ENCODE peak calls at places on chromosomes 7 and 10, in four cellular contexts. One of them, this sample, is unnamed.

GRCh38 chr7:157811946-157812345 is 475.1 kb downstream of the DNAJB6 start:
- DNase-seq in RWPE2: peak; percentile 42
- DNase-seq in Peyer's patch: no peak
- DNase-seq in CD8-positive, alpha-beta T cell: no peak
- DNase-seq in this sample: no peak

GRCh38 chr10:88467835-88468485 is 115.2 kb downstream of the RNLS start:
- DNase-seq in Peyer's patch: no peak
- DNase-seq in RWPE2: no peak
- DNase-seq in CD8-positive, alpha-beta T cell: no peak
- DNase-seq in this sample: no peak

GRCh38 chr10:79022565-79023488 is 45.9 kb upstream of the ZMIZ1 start:
- DNase-seq in RWPE2: peak; percentile 42
- DNase-seq in Peyer's patch: no peak
- DNase-seq in CD8-positive, alpha-beta T cell: peak; percentile 11
- DNase-seq in this sample: no peak

GRCh38 chr10:86376852-86377796 is 10.5 kb upstream of the GRID1 start:
- DNase-seq in Peyer's patch: peak; percentile 89
- DNase-seq in RWPE2: no peak
- DNase-seq in CD8-positive, alpha-beta T cell: peak; percentile 54
- DNase-seq in this sample: peak; percentile 83

GRCh38 chr7:1543826-1544177 is 12.2 kb downstream of the TMEM184A start:
- DNase-seq in Peyer's patch: no peak
- DNase-seq in CD8-positive, alpha-beta T cell: no peak
- DNase-seq in RWPE2: no peak
- DNase-seq in this sample: no peak

GRCh38 chr7:156524737-156525597 is 115.6 kb upstream of the RNF32 start:
- DNase-seq in RWPE2: no peak
- DNase-seq in Peyer's patch: no peak
- DNase-seq in CD8-positive, alpha-beta T cell: no peak
- DNase-seq in this sample: no peak

GRCh38 chr10:129517680-129518057 is 50.6 kb downstream of the MGMT start:
- DNase-seq in Peyer's patch: no peak
- DNase-seq in CD8-positive, alpha-beta T cell: no peak
- DNase-seq in RWPE2: no peak
- DNase-seq in this sample: no peak

GRCh38 chr10:133091316-133091715 is 3.6 kb downstream of the ADGRA1 start:
- DNase-seq in RWPE2: no peak
- DNase-seq in CD8-positive, alpha-beta T cell: no peak
- DNase-seq in Peyer's patch: no peak
- DNase-seq in this sample: no peak

GRCh38 chr10:92208736-92209135 is 82.1 kb downstream of the CPEB3 start:
- DNase-seq in Peyer's patch: no peak
- DNase-seq in CD8-positive, alpha-beta T cell: no peak
- DNase-seq in RWPE2: no peak
- DNase-seq in this sample: no peak

GRCh38 chr10:86361134-86362128 is 5.2 kb downstream of the GRID1 start:
- DNase-seq in CD8-positive, alpha-beta T cell: no peak
- DNase-seq in Peyer's patch: peak; percentile 37
- DNase-seq in RWPE2: peak; percentile 34
- DNase-seq in this sample: no peak

GRCh38 chr10:71969929-71970328 is 5.7 kb downstream of the CHST3 start:
- DNase-seq in RWPE2: no peak
- DNase-seq in Peyer's patch: no peak
- DNase-seq in CD8-positive, alpha-beta T cell: no peak
- DNase-seq in this sample: no peak

GRCh38 chr7:158475679-158476052 is 112.0 kb downstream of the PTPRN2 start:
- DNase-seq in Peyer's patch: no peak
- DNase-seq in CD8-positive, alpha-beta T cell: no peak
- DNase-seq in RWPE2: no peak
- DNase-seq in this sample: no peak

GRCh38 chr7:157664034-157664433 is 327.2 kb downstream of the DNAJB6 start:
- DNase-seq in Peyer's patch: no peak
- DNase-seq in CD8-positive, alpha-beta T cell: no peak
- DNase-seq in RWPE2: no peak
- DNase-seq in this sample: no peak

GRCh38 chr10:114631678-114632417 is 26.2 kb downstream of the ABLIM1 start:
- DNase-seq in CD8-positive, alpha-beta T cell: no peak
- DNase-seq in RWPE2: no peak
- DNase-seq in Peyer's patch: peak; percentile 59
- DNase-seq in this sample: peak; percentile 33

GRCh38 chr7:89914673-89915072 is 239.6 kb upstream of the STEAP1 start:
- DNase-seq in CD8-positive, alpha-beta T cell: no peak
- DNase-seq in RWPE2: no peak
- DNase-seq in Peyer's patch: no peak
- DNase-seq in this sample: peak; percentile 26

GRCh38 chr10:117175215-117175900 is 21.9 kb upstream of the KCNK18 start:
- DNase-seq in RWPE2: peak; percentile 57
- DNase-seq in CD8-positive, alpha-beta T cell: no peak
- DNase-seq in Peyer's patch: peak; percentile 55
- DNase-seq in this sample: peak; percentile 23

GRCh38 chr10:43254199-43254730 is 12.6 kb downstream of the RASGEF1A start:
- DNase-seq in CD8-positive, alpha-beta T cell: no peak
- DNase-seq in RWPE2: peak; percentile 51
- DNase-seq in Peyer's patch: peak; percentile 47
- DNase-seq in this sample: no peak

GRCh38 chr10:70227548-70228320 is 5.5 kb downstream of the PPA1 start:
- DNase-seq in Peyer's patch: peak; percentile 89
- DNase-seq in RWPE2: no peak
- DNase-seq in CD8-positive, alpha-beta T cell: no peak
- DNase-seq in this sample: no peak

GRCh38 chr7:26334171-26334570 is 42.5 kb downstream of the SNX10 start:
- DNase-seq in RWPE2: no peak
- DNase-seq in CD8-positive, alpha-beta T cell: no peak
- DNase-seq in Peyer's patch: no peak
- DNase-seq in this sample: no peak

GRCh38 chr7:151110236-151110940 is 24.1 kb downstream of the AGAP3 start:
- DNase-seq in Peyer's patch: no peak
- DNase-seq in CD8-positive, alpha-beta T cell: no peak
- DNase-seq in RWPE2: no peak
- DNase-seq in this sample: no peak

GRCh38 chr10:72259491-72260214 is 14.1 kb upstream of the DDIT4 start:
- DNase-seq in CD8-positive, alpha-beta T cell: no peak
- DNase-seq in Peyer's patch: no peak
- DNase-seq in RWPE2: no peak
- DNase-seq in this sample: no peak

GRCh38 chr7:128937647-128938523 is at the start of gene IRF5:
- DNase-seq in CD8-positive, alpha-beta T cell: no peak
- DNase-seq in RWPE2: peak; percentile 68
- DNase-seq in Peyer's patch: peak; percentile 88
- DNase-seq in this sample: peak; percentile 41

GRCh38 chr10:7968510-7968909 is 86.0 kb upstream of the GATA3 start:
- DNase-seq in RWPE2: no peak
- DNase-seq in Peyer's patch: no peak
- DNase-seq in CD8-positive, alpha-beta T cell: no peak
- DNase-seq in this sample: no peak

GRCh38 chr7:150860978-150861295 is 8.6 kb downstream of the AOC1 start:
- DNase-seq in RWPE2: no peak
- DNase-seq in Peyer's patch: no peak
- DNase-seq in CD8-positive, alpha-beta T cell: no peak
- DNase-seq in this sample: no peak

GRCh38 chr10:5416981-5417380 is 4.6 kb downstream of the NET1 start:
- DNase-seq in CD8-positive, alpha-beta T cell: no peak
- DNase-seq in RWPE2: no peak
- DNase-seq in Peyer's patch: no peak
- DNase-seq in this sample: no peak

GRCh38 chr10:62424026-62424425 is 49.9 kb downstream of the ZNF365 start:
- DNase-seq in RWPE2: no peak
- DNase-seq in CD8-positive, alpha-beta T cell: no peak
- DNase-seq in Peyer's patch: no peak
- DNase-seq in this sample: no peak

GRCh38 chr10:46536781-46537180 is 19.7 kb downstream of the GPRIN2 start:
- DNase-seq in CD8-positive, alpha-beta T cell: no peak
- DNase-seq in RWPE2: peak; percentile 56
- DNase-seq in Peyer's patch: peak; percentile 43
- DNase-seq in this sample: no peak

GRCh38 chr7:8217200-8218068 is 44.5 kb downstream of the ICA1 start:
- DNase-seq in CD8-positive, alpha-beta T cell: no peak
- DNase-seq in RWPE2: no peak
- DNase-seq in Peyer's patch: no peak
- DNase-seq in this sample: no peak

GRCh38 chr10:70575874-70576802 is 26.4 kb downstream of the PRF1 start:
- DNase-seq in Peyer's patch: peak; percentile 79
- DNase-seq in CD8-positive, alpha-beta T cell: peak; percentile 48
- DNase-seq in RWPE2: no peak
- DNase-seq in this sample: no peak

GRCh38 chr7:158016171-158017087 is 571.2 kb downstream of the PTPRN2 start:
- DNase-seq in Peyer's patch: peak; percentile 39
- DNase-seq in CD8-positive, alpha-beta T cell: no peak
- DNase-seq in RWPE2: no peak
- DNase-seq in this sample: no peak

GRCh38 chr10:37285063-37285462 is 159.7 kb downstream of the ANKRD30A start:
- DNase-seq in RWPE2: no peak
- DNase-seq in CD8-positive, alpha-beta T cell: no peak
- DNase-seq in Peyer's patch: no peak
- DNase-seq in this sample: no peak
- H3K9me3 ChIP-seq in RWPE2: no peaks in the 10 kb centered on the region
- H3K9me3 ChIP-seq in CD8-positive, alpha-beta T cell: no peaks in the 10 kb centered on the region
- H3K9me3 ChIP-seq in Peyer's patch: no peaks in the 10 kb centered on the region
- H3K9me3 ChIP-seq in this sample: peaks cover 13% of the 10 kb centered on the region

GRCh38 chr10:99631496-99631895 is 11.3 kb upstream of the SLC25A28 start:
- DNase-seq in Peyer's patch: no peak
- DNase-seq in CD8-positive, alpha-beta T cell: no peak
- DNase-seq in RWPE2: no peak
- DNase-seq in this sample: no peak
- TF ChIP-seq CTCF in Peyer's patch: no peak
- TF ChIP-seq CTCF in CD8-positive, alpha-beta T cell: no peak
- TF ChIP-seq CTCF in RWPE2: no peak
- TF ChIP-seq CTCF in this sample: no peak

GRCh38 chr7:2832441-2832840 is 11.7 kb downstream of the GNA12 start:
- DNase-seq in Peyer's patch: no peak
- DNase-seq in CD8-positive, alpha-beta T cell: no peak
- DNase-seq in RWPE2: no peak
- DNase-seq in this sample: no peak
- H3K27ac ChIP-seq in Peyer's patch: no peak overlapping the region
- H3K27ac ChIP-seq in CD8-positive, alpha-beta T cell: no peak overlapping the region
- H3K27ac ChIP-seq in RWPE2: no peak overlapping the region
- H3K27ac ChIP-seq in this sample: no peak overlapping the region

GRCh38 chr7:153475240-153475639 is 577.0 kb upstream of the DPP6 start:
- DNase-seq in RWPE2: no peak
- DNase-seq in CD8-positive, alpha-beta T cell: no peak
- DNase-seq in Peyer's patch: no peak
- DNase-seq in this sample: no peak

GRCh38 chr7:153473189-153473588 is 579.0 kb upstream of the DPP6 start:
- DNase-seq in CD8-positive, alpha-beta T cell: no peak
- DNase-seq in RWPE2: no peak
- DNase-seq in Peyer's patch: no peak
- DNase-seq in this sample: no peak

GRCh38 chr7:153472516-153472915 is 579.7 kb upstream of the DPP6 start:
- DNase-seq in CD8-positive, alpha-beta T cell: no peak
- DNase-seq in RWPE2: no peak
- DNase-seq in Peyer's patch: no peak
- DNase-seq in this sample: no peak

GRCh38 chr7:153476166-153476565 is 576.0 kb upstream of the DPP6 start:
- DNase-seq in CD8-positive, alpha-beta T cell: no peak
- DNase-seq in Peyer's patch: no peak
- DNase-seq in RWPE2: no peak
- DNase-seq in this sample: no peak
- H3K9me3 ChIP-seq in CD8-positive, alpha-beta T cell: no peaks in the 10 kb centered on the region
- H3K9me3 ChIP-seq in Peyer's patch: no peaks in the 10 kb centered on the region
- H3K9me3 ChIP-seq in RWPE2: no peaks in the 10 kb centered on the region
- H3K9me3 ChIP-seq in this sample: no peaks in the 10 kb centered on the region

DNA sequence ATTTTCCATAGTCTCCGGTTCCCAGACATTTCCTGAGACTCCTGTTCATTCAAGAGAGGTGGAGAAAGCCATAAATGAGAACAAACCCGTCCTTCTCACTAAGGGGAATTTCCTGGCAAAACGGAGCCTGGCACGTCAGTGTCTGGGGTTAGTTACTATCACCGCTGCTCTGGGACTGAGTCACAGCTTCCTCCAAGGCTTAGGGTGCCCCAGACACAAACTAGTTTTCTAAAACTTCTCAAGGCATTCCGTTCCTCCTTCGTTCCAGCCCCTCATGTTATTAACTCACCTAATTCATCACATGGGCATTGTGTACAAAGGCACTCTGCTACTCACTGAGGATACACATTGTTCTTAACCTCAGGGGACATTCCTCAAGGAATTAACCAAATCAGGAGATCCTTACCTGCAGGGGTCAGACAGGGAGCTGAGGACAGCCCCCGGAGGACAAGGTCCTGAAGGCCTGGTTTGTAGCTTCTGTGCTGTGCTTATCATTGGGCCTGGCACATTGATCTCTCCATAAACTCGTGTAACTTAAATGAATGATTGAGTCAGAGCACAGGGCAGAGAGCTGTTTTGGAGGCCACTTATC is 103.0 kb upstream of the KLF6 start:
- DNase-seq in Peyer's patch: peak; percentile 79
- DNase-seq in RWPE2: peak; percentile 77
- DNase-seq in CD8-positive, alpha-beta T cell: peak; percentile 76
- DNase-seq in this sample: no peak
- TF ChIP-seq CTCF in Peyer's patch: no peak
- TF ChIP-seq CTCF in RWPE2: peak; percentile 25
- TF ChIP-seq CTCF in CD8-positive, alpha-beta T cell: no peak
- TF ChIP-seq CTCF in this sample: no peak

GRCh38 chr7:22364023-22364422 is 7.1 kb upstream of the RAPGEF5 start:
- DNase-seq in Peyer's patch: no peak
- DNase-seq in RWPE2: no peak
- DNase-seq in CD8-positive, alpha-beta T cell: no peak
- DNase-seq in this sample: no peak

GRCh38 chr7:22364910-22365309 is 8.0 kb upstream of the RAPGEF5 start:
- DNase-seq in CD8-positive, alpha-beta T cell: no peak
- DNase-seq in RWPE2: no peak
- DNase-seq in Peyer's patch: no peak
- DNase-seq in this sample: peak; percentile 81

GRCh38 chr7:22359156-22359697 is 2.3 kb upstream of the RAPGEF5 start:
- DNase-seq in Peyer's patch: no peak
- DNase-seq in RWPE2: no peak
- DNase-seq in CD8-positive, alpha-beta T cell: no peak
- DNase-seq in this sample: no peak

GRCh38 chr7:22361320-22361719 is 4.4 kb upstream of the RAPGEF5 start:
- DNase-seq in CD8-positive, alpha-beta T cell: no peak
- DNase-seq in RWPE2: no peak
- DNase-seq in Peyer's patch: no peak
- DNase-seq in this sample: no peak

DNA sequence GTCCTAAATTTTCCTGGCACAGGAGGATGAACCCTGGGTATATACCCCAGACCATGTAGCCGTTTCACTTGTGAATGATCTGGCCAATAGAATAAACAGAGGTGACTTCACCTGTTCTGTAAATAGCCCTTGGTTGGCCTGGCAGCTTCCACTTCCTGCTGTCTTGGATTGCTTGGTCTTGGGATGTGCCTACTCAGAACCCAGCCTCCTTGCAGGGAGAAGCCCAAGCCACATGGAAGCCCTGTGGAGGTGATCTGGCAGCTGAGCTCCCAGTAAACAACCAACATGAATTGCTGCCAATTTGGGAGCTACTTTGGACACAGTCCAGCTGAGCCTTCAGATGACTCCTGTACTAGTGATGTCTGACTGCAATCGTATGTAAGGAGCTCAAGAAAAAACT is 4.8 kb upstream of the RAPGEF5 start:
- DNase-seq in Peyer's patch: peak; percentile 53
- DNase-seq in RWPE2: no peak
- DNase-seq in CD8-positive, alpha-beta T cell: no peak
- DNase-seq in this sample: no peak
- H3K27ac ChIP-seq in Peyer's patch: no peak overlapping the region
- H3K27ac ChIP-seq in RWPE2: no peak overlapping the region
- H3K27ac ChIP-seq in CD8-positive, alpha-beta T cell: no peak overlapping the region
- H3K27ac ChIP-seq in this sample: no peak overlapping the region

This sample was measured in WERI-Rb-1.